ENCODE peak calls at places on chromosomes 5 and 9, in nine cellular contexts. One of them, this sample, is unnamed.

GRCh38 chr5:178108966-178109365 is 4.4 kb upstream of the N4BP3 start:
- DNase-seq in central memory CD8-positive, alpha-beta T cell: no peak
- DNase-seq in Peyer's patch: no peak
- DNase-seq in small intestine: peak
- DNase-seq in non-pigmented ciliary epithelial cell: no peak
- DNase-seq in NCI-H1930: no peak
- DNase-seq in stimulated activated CD4-positive, alpha-beta T cell treated with anti-CD3 and anti-CD28 coated beads, Interleukin-2, amount 100 ng/mL, for 24 hours: no peak
- DNase-seq in astrocyte of the spinal cord: no peak
- DNase-seq in DMS153: no peak
- DNase-seq in this sample: no peak

GRCh38 chr5:88142801-88143692 is 125.6 kb downstream of the TMEM161B start:
- DNase-seq in non-pigmented ciliary epithelial cell: no peak
- DNase-seq in NCI-H1930: no peak
- DNase-seq in stimulated activated CD4-positive, alpha-beta T cell treated with anti-CD3 and anti-CD28 coated beads, Interleukin-2, amount 100 ng/mL, for 24 hours: no peak
- DNase-seq in Peyer's patch: no peak
- DNase-seq in small intestine: no peak
- DNase-seq in DMS153: no peak
- DNase-seq in astrocyte of the spinal cord: peak
- DNase-seq in central memory CD8-positive, alpha-beta T cell: no peak
- DNase-seq in this sample: no peak

GRCh38 chr5:132465095-132465707 is 25.4 kb downstream of the IRF1 start:
- DNase-seq in NCI-H1930: no peak
- DNase-seq in central memory CD8-positive, alpha-beta T cell: no peak
- DNase-seq in astrocyte of the spinal cord: no peak
- DNase-seq in Peyer's patch: no peak
- DNase-seq in non-pigmented ciliary epithelial cell: no peak
- DNase-seq in DMS153: no peak
- DNase-seq in small intestine: peak
- DNase-seq in stimulated activated CD4-positive, alpha-beta T cell treated with anti-CD3 and anti-CD28 coated beads, Interleukin-2, amount 100 ng/mL, for 24 hours: no peak
- DNase-seq in this sample: no peak

GRCh38 chr9:14768561-14769234 is 46.2 kb upstream of the CER1 start:
- DNase-seq in non-pigmented ciliary epithelial cell: peak
- DNase-seq in NCI-H1930: peak
- DNase-seq in Peyer's patch: no peak
- DNase-seq in central memory CD8-positive, alpha-beta T cell: no peak
- DNase-seq in DMS153: peak
- DNase-seq in small intestine: peak
- DNase-seq in stimulated activated CD4-positive, alpha-beta T cell treated with anti-CD3 and anti-CD28 coated beads, Interleukin-2, amount 100 ng/mL, for 24 hours: no peak
- DNase-seq in astrocyte of the spinal cord: peak
- DNase-seq in this sample: peak

GRCh38 chr5:174490717-174491116 is 233.7 kb upstream of the MSX2 start:
- DNase-seq in astrocyte of the spinal cord: no peak
- DNase-seq in DMS153: no peak
- DNase-seq in small intestine: no peak
- DNase-seq in central memory CD8-positive, alpha-beta T cell: no peak
- DNase-seq in NCI-H1930: no peak
- DNase-seq in stimulated activated CD4-positive, alpha-beta T cell treated with anti-CD3 and anti-CD28 coated beads, Interleukin-2, amount 100 ng/mL, for 24 hours: no peak
- DNase-seq in Peyer's patch: no peak
- DNase-seq in non-pigmented ciliary epithelial cell: no peak
- DNase-seq in this sample: no peak

GRCh38 chr5:98839469-98840383 is 66.3 kb downstream of the RGMB start:
- DNase-seq in small intestine: peak
- DNase-seq in stimulated activated CD4-positive, alpha-beta T cell treated with anti-CD3 and anti-CD28 coated beads, Interleukin-2, amount 100 ng/mL, for 24 hours: no peak
- DNase-seq in astrocyte of the spinal cord: no peak
- DNase-seq in Peyer's patch: no peak
- DNase-seq in DMS153: no peak
- DNase-seq in NCI-H1930: no peak
- DNase-seq in central memory CD8-positive, alpha-beta T cell: no peak
- DNase-seq in non-pigmented ciliary epithelial cell: no peak
- DNase-seq in this sample: no peak

GRCh38 chr5:76590027-76590426 is 33.2 kb downstream of the F2RL2 start:
- DNase-seq in DMS153: no peak
- DNase-seq in central memory CD8-positive, alpha-beta T cell: no peak
- DNase-seq in astrocyte of the spinal cord: no peak
- DNase-seq in non-pigmented ciliary epithelial cell: no peak
- DNase-seq in small intestine: no peak
- DNase-seq in NCI-H1930: no peak
- DNase-seq in Peyer's patch: no peak
- DNase-seq in stimulated activated CD4-positive, alpha-beta T cell treated with anti-CD3 and anti-CD28 coated beads, Interleukin-2, amount 100 ng/mL, for 24 hours: no peak
- DNase-seq in this sample: no peak

GRCh38 chr9:72315510-72316287 is 49.3 kb downstream of the ZFAND5 start:
- DNase-seq in central memory CD8-positive, alpha-beta T cell: no peak
- DNase-seq in non-pigmented ciliary epithelial cell: no peak
- DNase-seq in NCI-H1930: no peak
- DNase-seq in small intestine: peak
- DNase-seq in DMS153: peak
- DNase-seq in astrocyte of the spinal cord: peak
- DNase-seq in Peyer's patch: no peak
- DNase-seq in stimulated activated CD4-positive, alpha-beta T cell treated with anti-CD3 and anti-CD28 coated beads, Interleukin-2, amount 100 ng/mL, for 24 hours: no peak
- DNase-seq in this sample: no peak

GRCh38 chr5:159965031-159965837 is 43.7 kb upstream of the TTC1 start:
- DNase-seq in DMS153: no peak
- DNase-seq in small intestine: peak
- DNase-seq in non-pigmented ciliary epithelial cell: peak
- DNase-seq in NCI-H1930: no peak
- DNase-seq in stimulated activated CD4-positive, alpha-beta T cell treated with anti-CD3 and anti-CD28 coated beads, Interleukin-2, amount 100 ng/mL, for 24 hours: peak
- DNase-seq in astrocyte of the spinal cord: peak
- DNase-seq in Peyer's patch: no peak
- DNase-seq in central memory CD8-positive, alpha-beta T cell: no peak
- DNase-seq in this sample: no peak

GRCh38 chr5:179732918-179733763 is 519 bp downstream of the MAML1 start:
- DNase-seq in stimulated activated CD4-positive, alpha-beta T cell treated with anti-CD3 and anti-CD28 coated beads, Interleukin-2, amount 100 ng/mL, for 24 hours: peak
- DNase-seq in NCI-H1930: peak
- DNase-seq in Peyer's patch: peak
- DNase-seq in astrocyte of the spinal cord: peak
- DNase-seq in non-pigmented ciliary epithelial cell: no peak
- DNase-seq in central memory CD8-positive, alpha-beta T cell: no peak
- DNase-seq in DMS153: no peak
- DNase-seq in small intestine: peak
- DNase-seq in this sample: no peak

GRCh38 chr5:68505917-68506860 is 290.6 kb downstream of the PIK3R1 start:
- DNase-seq in Peyer's patch: no peak
- DNase-seq in small intestine: peak
- DNase-seq in DMS153: no peak
- DNase-seq in NCI-H1930: no peak
- DNase-seq in non-pigmented ciliary epithelial cell: no peak
- DNase-seq in astrocyte of the spinal cord: peak
- DNase-seq in stimulated activated CD4-positive, alpha-beta T cell treated with anti-CD3 and anti-CD28 coated beads, Interleukin-2, amount 100 ng/mL, for 24 hours: no peak
- DNase-seq in central memory CD8-positive, alpha-beta T cell: no peak
- DNase-seq in this sample: no peak

GRCh38 chr5:172789687-172790495 is 18.9 kb upstream of the DUSP1 start:
- DNase-seq in central memory CD8-positive, alpha-beta T cell: no peak
- DNase-seq in stimulated activated CD4-positive, alpha-beta T cell treated with anti-CD3 and anti-CD28 coated beads, Interleukin-2, amount 100 ng/mL, for 24 hours: no peak
- DNase-seq in NCI-H1930: no peak
- DNase-seq in astrocyte of the spinal cord: no peak
- DNase-seq in DMS153: no peak
- DNase-seq in non-pigmented ciliary epithelial cell: no peak
- DNase-seq in Peyer's patch: no peak
- DNase-seq in small intestine: no peak
- DNase-seq in this sample: no peak

GRCh38 chr9:6239048-6239461 is 23.4 kb downstream of the IL33 start:
- DNase-seq in small intestine: peak
- DNase-seq in stimulated activated CD4-positive, alpha-beta T cell treated with anti-CD3 and anti-CD28 coated beads, Interleukin-2, amount 100 ng/mL, for 24 hours: no peak
- DNase-seq in central memory CD8-positive, alpha-beta T cell: no peak
- DNase-seq in astrocyte of the spinal cord: no peak
- DNase-seq in DMS153: no peak
- DNase-seq in NCI-H1930: no peak
- DNase-seq in non-pigmented ciliary epithelial cell: no peak
- DNase-seq in Peyer's patch: no peak
- DNase-seq in this sample: no peak

This sample was measured in central memory CD4-positive, alpha-beta T cell.